ENCODE peak calls at places on chromosomes 11 and 22, in seven cellular contexts. C is PC-9; J is heart right ventricle; V is ovary; P is prostate gland; O is CD4-positive, alpha-beta T cell; N is GM10248. X is an unnamed sample.

GRCh38 chr11:92489831-92490399 is 265.3 kb downstream of the FAT3 start:
- DNase-seq in N (no peak), O (no peak), C (no peak), V (no peak), P (no peak), J (no peak), X (no peak)

GRCh38 chr22:24926849-24927579 is 19.5 kb downstream of the LHFPL7 start:
- DNase-seq in O (no peak), J (no peak), P (no peak), N (no peak), V (no peak), C (no peak), X (no peak)

GRCh38 chr11:129225190-129225589 is 33.1 kb upstream of the ARHGAP32 start:
- DNase-seq in O (no peak), V (no peak), P (no peak), J (no peak), C (no peak), N (no peak), X (no peak)

GRCh38 chr11:116579857-116580727 is 192.7 kb downstream of the BUD13 start:
- DNase-seq in J (no peak), O (no peak), C (no peak), N (no peak), P (no peak), V (no peak), X (peak)

GRCh38 chr22:40237788-40238424 is 60.2 kb downstream of the TNRC6B start:
- DNase-seq in C (no peak), P (no peak), J (no peak), O (no peak), V (no peak), N (peak), X (no peak)

GRCh38 chr22:41367680-41368542 is 13.8 kb upstream of the TEF start:
- DNase-seq in P (peak), N (no peak), C (peak), O (no peak), V (peak), J (no peak), X (no peak)

GRCh38 chr22:19717691-19718254 is 3.5 kb downstream of the SEPTIN5 start:
- DNase-seq in N (peak), V (peak), O (peak), C (no peak), J (peak), P (peak), X (peak)

GRCh38 chr11:75214411-75214821 is 26.2 kb upstream of the TPBGL start:
- DNase-seq in V (peak), P (peak), N (peak), O (peak), J (peak), C (peak), X (no peak)

GRCh38 chr11:45145083-45145420 is 1.4 kb upstream of the PRDM11 start:
- DNase-seq in O (no peak), J (no peak), P (no peak), V (no peak), N (no peak), C (no peak), X (no peak)

GRCh38 chr22:24148586-24148985 is 32.7 kb upstream of the SUSD2 start:
- DNase-seq in P (no peak), C (no peak), N (no peak), J (no peak), V (no peak), O (no peak), X (no peak)

GRCh38 chr11:67400251-67400941 is 1.3 kb downstream of the PPP1CA start:
- DNase-seq in J (no peak), N (no peak), C (no peak), V (no peak), P (no peak), O (no peak), X (no peak)

GRCh38 chr11:67404515-67405195 is 772 bp downstream of the TBC1D10C start:
- DNase-seq in N (no peak), V (no peak), C (no peak), J (no peak), O (no peak), P (no peak), X (no peak)

GRCh38 chr11:67400942-67401494 is 640 bp downstream of the PPP1CA start:
- DNase-seq in P (no peak), J (no peak), V (no peak), O (no peak), N (no peak), C (no peak), X (no peak)

GRCh38 chr11:67398661-67399563 is 2.7 kb downstream of the PPP1CA start:
- DNase-seq in N (no peak), V (no peak), C (no peak), O (no peak), J (no peak), P (no peak), X (no peak)

GRCh38 chr11:67401495-67402191 is at the start of gene PPP1CA:
- DNase-seq in V (peak), N (peak), O (peak), P (peak), C (peak), J (peak), X (peak)
- TF ChIP-seq CTCF in V (peak), N (peak), O (no peak), P (peak), C (peak), J (peak), X (no peak)

GRCh38 chr11:50037282-50037681 is 4.6 kb downstream of the OR4C45 start:
- DNase-seq in C (no peak), P (no peak), J (no peak), O (no peak), V (no peak), N (no peak), X (no peak)

GRCh38 chr11:50030193-50030592 is 2.5 kb upstream of the OR4C45 start:
- DNase-seq in C (no peak), O (no peak), V (no peak), P (no peak), N (no peak), J (no peak), X (no peak)

GRCh38 chr11:50032574-50032973 is at the start of gene OR4C45:
- DNase-seq in J (no peak), P (no peak), V (no peak), O (no peak), N (no peak), C (no peak), X (no peak)
- TF ChIP-seq CTCF in J (no peak), P (no peak), V (no peak), O (no peak), N (no peak), C (no peak), X (no peak)

DNA sequence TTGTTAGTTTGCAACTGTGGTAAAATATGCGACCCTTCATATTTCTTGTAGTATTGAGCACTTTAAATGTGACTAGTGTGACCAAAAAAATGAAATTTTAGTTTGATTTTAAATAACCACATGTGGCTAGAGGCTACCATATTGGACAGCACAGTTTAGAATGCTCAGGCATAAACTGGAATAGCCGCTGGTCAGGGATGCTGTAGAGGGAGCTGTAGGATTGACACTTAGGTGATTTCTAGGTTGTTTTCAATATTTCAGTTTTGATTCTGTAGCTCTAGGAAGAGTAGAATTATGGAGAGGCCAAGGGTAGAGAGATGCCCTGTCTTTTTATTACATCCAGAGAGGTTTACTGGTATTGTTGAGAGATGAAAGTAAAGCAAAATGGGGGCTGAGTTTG is 10.8 kb upstream of the VSIG10L2 start:
- DNase-seq in N (no peak), J (no peak), O (no peak), C (no peak), P (no peak), V (no peak), X (no peak)
- TF ChIP-seq CTCF in N (no peak), J (no peak), O (no peak), C (no peak), P (no peak), V (no peak), X (no peak)

GRCh38 chr22:49993649-49994360 is 18.8 kb downstream of the IL17REL start:
- DNase-seq in N (no peak), J (no peak), C (no peak), O (no peak), V (peak), P (no peak), X (no peak)
- TF ChIP-seq CTCF in N (no peak), J (no peak), C (peak), O (peak), V (no peak), P (no peak), X (no peak)